ENCODE peak calls at places on chromosome 20, in four cellular contexts. U is neural progenitor cell, N is epithelial cell of proximal tubule, L is GM23338. S is an unnamed sample.

GRCh38 chr20:13285408-13285807 is 64.3 kb downstream of the ISM1 start:
- DNase-seq in U (no peak), N (no peak), L (no peak), S (no peak)

GRCh38 chr20:15528386-15529111 is 1044.7 kb downstream of the KIF16B start:
- DNase-seq in U (no peak), N (no peak), L (no peak), S (no peak)

GRCh38 chr20:568097-568864 is 24.7 kb upstream of the CSNK2A1 start:
- DNase-seq in U (no peak), N (no peak), L (no peak), S (no peak)

GRCh38 chr20:40390654-40391053 is 298.4 kb downstream of the MAFB start:
- DNase-seq in U (no peak), N (no peak), L (peak), S (no peak)

GRCh38 chr20:37345339-37346231 is at the start of gene SRC:
- DNase-seq in U (peak), N (no peak), L (peak), S (peak)

GRCh38 chr20:2751347-2751867 is 49.0 kb downstream of the CPXM1 start:
- DNase-seq in U (no peak), N (no peak), L (no peak), S (no peak)

GRCh38 chr20:29313481-29313880 is 1944.0 kb upstream of the DEFB115 start:
- DNase-seq in U (no peak), N (no peak), L (peak), S (no peak)

GRCh38 chr20:24633026-24633425 is 163.6 kb downstream of the SYNDIG1 start:
- DNase-seq in U (no peak), N (no peak), L (no peak), S (no peak)

GRCh38 chr20:41413169-41413568 is 46.6 kb upstream of the EMILIN3 start:
- DNase-seq in U (no peak), N (no peak), L (no peak), S (no peak)

GRCh38 chr20:44251284-44251683 is 4.2 kb downstream of the GDAP1L1 start:
- DNase-seq in U (no peak), N (no peak), L (no peak), S (no peak)

GRCh38 chr20:44255942-44256341 is 8.8 kb downstream of the GDAP1L1 start:
- DNase-seq in U (no peak), N (no peak), L (no peak), S (no peak)

GRCh38 chr20:44254073-44254472 is 7.0 kb downstream of the GDAP1L1 start:
- DNase-seq in U (no peak), N (no peak), L (no peak), S (no peak)

GRCh38 chr20:44256961-44257360 is 9.9 kb downstream of the GDAP1L1 start:
- DNase-seq in U (no peak), N (no peak), L (no peak), S (no peak)

DNA sequence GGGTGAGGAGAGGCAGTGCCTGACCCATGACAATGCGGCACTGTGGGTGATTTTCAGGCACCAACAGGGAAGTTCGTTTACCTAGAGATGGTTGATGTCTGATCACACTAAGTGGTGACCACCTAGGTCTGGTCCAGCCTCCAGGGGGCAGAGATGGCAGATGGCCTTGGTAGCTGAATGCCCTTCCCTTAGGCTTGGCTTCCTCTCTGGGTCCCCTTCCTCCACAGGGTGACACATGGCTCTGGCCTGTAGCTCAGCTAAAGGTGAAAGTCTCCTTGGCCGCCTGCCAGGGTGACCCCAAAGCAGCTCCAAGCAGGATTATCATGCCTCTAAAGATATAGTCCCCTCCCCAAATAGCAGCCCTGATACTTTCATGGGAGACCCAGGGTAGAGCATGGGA is 6.4 kb downstream of the GDAP1L1 start:
- DNase-seq in U (no peak), N (no peak), L (no peak), S (no peak)
- TF ChIP-seq CTCF in U (no peak), N (no peak), L (peak), S (no peak)

GRCh38 chr20:63322923-63323253 is 29.9 kb downstream of the COL20A1 start:
- DNase-seq in U (no peak), N (no peak), L (no peak), S (no peak)

GRCh38 chr20:63322146-63322922 is 29.3 kb downstream of the COL20A1 start:
- DNase-seq in U (no peak), N (no peak), L (no peak), S (no peak)

GRCh38 chr20:63321148-63321831 is 28.3 kb downstream of the COL20A1 start:
- DNase-seq in U (no peak), N (no peak), L (no peak), S (no peak)

GRCh38 chr20:63325021-63325471 is 32.1 kb downstream of the COL20A1 start:
- DNase-seq in U (no peak), N (no peak), L (no peak), S (no peak)

DNA sequence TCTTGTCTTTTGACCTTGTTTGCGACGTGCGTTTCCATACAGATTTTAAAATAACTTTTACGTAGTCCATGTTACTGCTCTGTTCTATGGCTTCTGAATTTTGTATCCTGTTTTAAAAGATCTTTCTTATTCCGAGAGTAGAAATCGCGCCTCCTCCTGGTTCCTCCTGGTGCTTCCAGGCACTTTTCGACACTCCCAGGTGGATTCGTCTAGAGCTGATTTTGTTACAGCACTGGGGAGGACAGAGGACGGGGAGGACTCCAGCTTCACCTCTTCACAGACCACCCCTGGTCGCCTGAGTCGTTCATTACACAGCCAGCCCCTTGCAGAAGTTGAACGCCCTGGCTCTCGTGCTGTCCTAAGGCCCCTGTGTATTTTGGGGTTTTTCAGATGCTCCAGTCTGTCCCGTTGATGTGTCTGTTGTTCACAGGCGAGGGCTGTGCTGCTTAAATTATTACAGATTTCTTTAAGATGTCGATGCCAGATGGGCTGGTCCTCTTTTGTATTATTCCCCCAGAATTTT is 30.4 kb downstream of the COL20A1 start:
- DNase-seq in U (no peak), N (no peak), L (peak), S (no peak)
- TF ChIP-seq CTCF in U (peak), N (no peak), L (peak), S (peak)

GRCh38 chr20:49957487-49957938 is 21.3 kb downstream of the RNF114 start:
- DNase-seq in U (no peak), N (no peak), L (no peak), S (no peak)
- TF ChIP-seq CTCF in U (no peak), N (no peak), L (no peak), S (no peak)

GRCh38 chr20:51378171-51378928 is 164.2 kb downstream of the NFATC2 start:
- DNase-seq in U (peak), N (no peak), L (peak), S (no peak)
- TF ChIP-seq CTCF in U (peak), N (peak), L (peak), S (no peak)

GRCh38 chr20:56626367-56627121 is 2.6 kb upstream of the TFAP2C start:
- DNase-seq in U (peak), N (no peak), L (peak), S (no peak)
- TF ChIP-seq CTCF in U (peak), N (peak), L (peak), S (peak)

S was measured in AG09319.